ENCODE peak calls at places on chromosomes 12 and 14, in five cellular contexts. R is adrenal gland; C is A549; L is heart left ventricle; T is CD8-positive, alpha-beta T cell. B is an unnamed sample.

GRCh38 chr12:20314325-20314724 is 54.0 kb upstream of the PDE3A start:
- DNase-seq in R (no peak), C (no peak), L (no peak), T (no peak), B (no peak)

GRCh38 chr14:93999573-93999972 is 2.5 kb downstream of the CCDC197 start:
- DNase-seq in R (no peak), C (no peak), L (no peak), T (no peak), B (no peak)

GRCh38 chr12:55446334-55446733 is 2.5 kb downstream of the OR6C2 start:
- DNase-seq in R (no peak), C (no peak), L (no peak), T (no peak), B (no peak)

GRCh38 chr12:120432772-120433525 is 5.0 kb upstream of the COX6A1 start:
- DNase-seq in R (no peak), C (no peak), L (no peak), T (no peak), B (peak; percentile 9)

GRCh38 chr12:28604240-28604639 is 414.0 kb downstream of the CCDC91 start:
- DNase-seq in R (no peak), C (no peak), L (no peak), T (no peak), B (no peak)

GRCh38 chr14:75339059-75339458 is 60.4 kb downstream of the FOS start:
- DNase-seq in R (no peak), C (no peak), L (no peak), T (no peak), B (no peak)

GRCh38 chr12:88889326-88890110 is 309.2 kb upstream of the KITLG start:
- DNase-seq in R (no peak), C (no peak), L (no peak), T (no peak), B (no peak)

GRCh38 chr12:62787606-62788005 is 147.3 kb downstream of the PPM1H start:
- DNase-seq in R (no peak), C (no peak), L (no peak), T (no peak), B (no peak)

GRCh38 chr12:22201101-22201500 is 133.4 kb downstream of the ST8SIA1 start:
- DNase-seq in R (no peak), C (no peak), L (no peak), T (no peak), B (no peak)

GRCh38 chr12:124821252-124822200 is 42.1 kb downstream of the SCARB1 start:
- DNase-seq in R (peak; percentile 81), C (no peak), L (no peak), T (no peak), B (no peak)

GRCh38 chr12:75908961-75909699 is 122.4 kb downstream of the PHLDA1 start:
- DNase-seq in R (peak; percentile 88), C (no peak), L (peak; percentile 65), T (no peak), B (no peak)

GRCh38 chr12:93877446-93877845 is 200.3 kb downstream of the CRADD start:
- DNase-seq in R (no peak), C (no peak), L (no peak), T (no peak), B (no peak)

GRCh38 chr12:53376747-53377146 is 3.2 kb upstream of the SP1 start:
- DNase-seq in R (no peak), C (no peak), L (no peak), T (no peak), B (no peak)

GRCh38 chr14:44873536-44873935 is 88.2 kb downstream of the KLHL28 start:
- DNase-seq in R (no peak), C (no peak), L (no peak), T (no peak), B (no peak)

GRCh38 chr14:59022144-59022543 is 166.3 kb upstream of the DAAM1 start:
- DNase-seq in R (no peak), C (no peak), L (no peak), T (no peak), B (no peak)

GRCh38 chr14:43687866-43688265 is 819.2 kb downstream of the FSCB start:
- DNase-seq in R (no peak), C (no peak), L (no peak), T (no peak), B (no peak)

GRCh38 chr12:27161458-27162228 is 79.3 kb upstream of the C12orf71 start:
- DNase-seq in R (no peak), C (no peak), L (no peak), T (no peak), B (no peak)

GRCh38 chr12:24719293-24719721 is 229.6 kb downstream of the BCAT1 start:
- DNase-seq in R (no peak), C (no peak), L (no peak), T (peak; percentile 14), B (no peak)

GRCh38 chr14:64581817-64582216 is 32.1 kb downstream of the PPP1R36 start:
- DNase-seq in R (no peak), C (no peak), L (no peak), T (no peak), B (no peak)

GRCh38 chr14:70398280-70398679 is 18.6 kb downstream of the SYNJ2BP start:
- DNase-seq in R (no peak), C (no peak), L (no peak), T (no peak), B (no peak)

GRCh38 chr12:109832534-109833306 is 478 bp downstream of the TRPV4 start:
- DNase-seq in R (no peak), C (no peak), L (peak; percentile 42), T (no peak), B (no peak)

GRCh38 chr14:103806805-103807204 is 40.6 kb downstream of the PPP1R13B start:
- DNase-seq in R (no peak), C (no peak), L (no peak), T (no peak), B (no peak)

GRCh38 chr12:131372706-131373195 is 338.1 kb upstream of the SFSWAP start:
- DNase-seq in R (no peak), C (no peak), L (no peak), T (no peak), B (no peak)

GRCh38 chr12:22626429-22626828 is 1.5 kb downstream of the ETNK1 start:
- DNase-seq in R (peak; percentile 15), C (no peak), L (no peak), T (no peak), B (peak; percentile 34)

GRCh38 chr14:34098045-34098984 is 147.4 kb upstream of the EGLN3 start:
- DNase-seq in R (peak; percentile 21), C (peak; percentile 35), L (no peak), T (peak; percentile 25), B (peak; percentile 42)

GRCh38 chr12:51529586-51529985 is 61.4 kb upstream of the SCN8A start:
- DNase-seq in R (no peak), C (no peak), L (no peak), T (no peak), B (no peak)

GRCh38 chr14:105156414-105157375 is 11.9 kb downstream of the JAG2 start:
- DNase-seq in R (no peak), C (no peak), L (no peak), T (no peak), B (no peak)

GRCh38 chr14:30291216-30291615 is 267.7 kb upstream of the G2E3 start:
- DNase-seq in R (no peak), C (no peak), L (no peak), T (no peak), B (no peak)

GRCh38 chr14:47917344-47917954 is 242.0 kb upstream of the MDGA2 start:
- DNase-seq in R (peak; percentile 34), C (no peak), L (no peak), T (no peak), B (peak; percentile 9)

GRCh38 chr14:39491134-39491541 is 58.9 kb upstream of the FBXO33 start:
- DNase-seq in R (no peak), C (peak; percentile 15), L (no peak), T (no peak), B (no peak)
- TF ChIP-seq CTCF in R (peak; percentile 48), C (peak; percentile 74), L (peak; percentile 60), T (peak; percentile 74), B (no peak)

DNA sequence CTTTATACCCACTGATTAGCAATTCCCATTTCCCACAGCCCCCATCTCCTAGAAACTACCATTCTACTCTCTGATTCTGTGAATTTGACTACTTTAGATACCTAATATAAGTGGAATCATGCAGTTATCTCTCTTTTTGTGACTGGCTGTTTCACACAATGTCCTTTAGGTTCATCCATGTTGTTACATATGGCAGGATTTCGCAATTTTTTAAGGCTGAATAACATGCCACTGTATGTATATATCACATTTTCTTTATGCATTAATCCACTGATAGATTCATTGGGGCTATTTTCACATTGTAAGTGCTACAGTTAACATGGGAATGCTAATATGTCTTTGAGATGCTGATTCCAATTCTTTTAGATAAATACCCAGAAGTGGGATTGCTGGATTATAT is 11.8 kb upstream of the TBK1 start:
- DNase-seq in R (no peak), C (no peak), L (no peak), T (no peak), B (no peak)
- TF ChIP-seq CTCF in R (no peak), C (no peak), L (no peak), T (no peak), B (no peak)

GRCh38 chr12:102543494-102543893 is 63.1 kb upstream of the IGF1 start:
- DNase-seq in R (no peak), C (no peak), L (no peak), T (no peak), B (no peak)
- TF ChIP-seq CTCF in R (no peak), C (no peak), L (no peak), T (no peak), B (no peak)

DNA sequence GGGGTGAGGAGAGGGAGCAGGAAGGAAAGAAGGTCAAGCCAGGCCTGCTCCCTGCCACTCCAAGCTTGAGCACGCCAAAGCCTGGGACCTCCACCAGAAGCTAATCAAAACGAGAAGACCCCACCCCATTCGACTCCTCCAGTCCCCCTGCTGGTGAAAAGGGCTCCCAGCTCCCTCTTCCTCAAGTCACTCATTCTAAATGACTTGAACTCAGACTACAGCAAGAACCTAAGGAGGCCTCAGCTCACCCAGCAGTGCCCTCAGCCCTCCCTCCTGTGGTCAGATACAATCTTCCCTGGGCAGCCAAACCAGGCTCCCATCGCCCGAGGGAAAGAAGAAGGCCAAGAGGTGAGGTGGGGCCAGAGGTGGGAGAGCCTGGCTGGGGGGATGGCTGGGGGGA is 17.4 kb downstream of the HDAC7 start:
- DNase-seq in R (no peak), C (no peak), L (peak; percentile 42), T (no peak), B (no peak)
- TF ChIP-seq CTCF in R (no peak), C (no peak), L (peak; percentile 23), T (peak; percentile 45), B (no peak)

GRCh38 chr12:106521901-106522300 is 60.9 kb upstream of the RFX4 start:
- DNase-seq in R (no peak), C (no peak), L (no peak), T (no peak), B (no peak)
- TF ChIP-seq CTCF in R (no peak), C (no peak), L (no peak), T (no peak), B (no peak)

GRCh38 chr12:102896067-102896466 is 21.0 kb downstream of the PAH start:
- DNase-seq in R (no peak), C (no peak), L (no peak), T (no peak), B (no peak)
- TF ChIP-seq CTCF in R (no peak), C (no peak), L (no peak), T (no peak), B (no peak)

B was measured in mucosa of descending colon.